ENCODE peak calls at places on chromosome 15, in eight cellular contexts. A is mammary epithelial cell, B is tibial artery, U is stomach, S is uterus, G is SJSA1, N is thoracic aorta, F is sigmoid colon. D is an unnamed sample.

GRCh38 chr15:42140383-42141070 is 15.9 kb downstream of the PLA2G4F start:
- DNase-seq in S (no peak), N (no peak), G (no peak), U (no peak), F (peak; percentile 36), A (no peak), B (peak; percentile 34), D (no peak)

GRCh38 chr15:58748787-58749531 is 548 bp downstream of the ADAM10 start:
- DNase-seq in S (peak; percentile 41), N (no peak), G (peak; percentile 67), A (peak; percentile 44), U (peak; percentile 49), B (peak; percentile 76), F (peak; percentile 75), D (peak; percentile 38)

GRCh38 chr15:98799461-98799971 is 151.2 kb downstream of the IGF1R start:
- DNase-seq in U (no peak), G (peak; percentile 31), B (no peak), S (no peak), F (no peak), A (peak; percentile 22), N (no peak), D (no peak)

GRCh38 chr15:37045859-37046318 is 54.5 kb downstream of the MEIS2 start:
- DNase-seq in N (no peak), F (no peak), S (no peak), G (no peak), A (no peak), B (no peak), U (no peak), D (no peak)

GRCh38 chr15:77017761-77018720 is 23.1 kb downstream of the PSTPIP1 start:
- DNase-seq in A (no peak), U (no peak), B (peak; percentile 43), N (no peak), F (no peak), G (no peak), S (no peak), D (no peak)

GRCh38 chr15:90600954-90601353 is 71.2 kb downstream of the CRTC3 start:
- DNase-seq in S (no peak), N (no peak), A (no peak), G (no peak), U (no peak), B (no peak), F (no peak), D (no peak)

GRCh38 chr15:31389576-31389975 is 62.9 kb downstream of the KLF13 start:
- DNase-seq in G (no peak), N (no peak), B (no peak), S (no peak), A (no peak), F (no peak), U (no peak), D (no peak)

GRCh38 chr15:51738553-51738952 is 1.1 kb upstream of the LYSMD2 start:
- DNase-seq in S (no peak), F (no peak), N (no peak), U (no peak), G (no peak), B (no peak), A (no peak), D (no peak)

GRCh38 chr15:99016680-99017321 is 9.2 kb upstream of the PGPEP1L start:
- DNase-seq in S (no peak), F (no peak), B (no peak), A (peak; percentile 67), N (no peak), G (peak; percentile 52), U (no peak), D (no peak)

GRCh38 chr15:65286069-65286703 is 497 bp downstream of the PARP16 start:
- DNase-seq in A (peak; percentile 48), N (no peak), S (no peak), G (peak; percentile 56), F (no peak), U (peak; percentile 51), B (peak; percentile 74), D (no peak)

GRCh38 chr15:89679221-89679620 is at the start of gene PLIN1:
- DNase-seq in A (no peak), U (no peak), B (no peak), G (no peak), N (no peak), F (no peak), S (no peak), D (no peak)

GRCh38 chr15:73965094-73965729 is 26.9 kb downstream of the STOML1 start:
- DNase-seq in U (no peak), G (no peak), N (no peak), F (peak; percentile 62), B (peak; percentile 58), S (no peak), A (no peak), D (no peak)

GRCh38 chr15:36428102-36428845 is 151.2 kb upstream of the CDIN1 start:
- DNase-seq in U (no peak), A (peak; percentile 100), S (no peak), N (no peak), B (no peak), G (peak; percentile 99), F (no peak), D (no peak)

GRCh38 chr15:36814708-36815107 is 235.3 kb downstream of the CDIN1 start:
- DNase-seq in U (no peak), G (no peak), A (peak; percentile 38), N (no peak), B (no peak), F (no peak), S (no peak), D (no peak)

GRCh38 chr15:50377867-50378751 is 23.1 kb upstream of the GABPB1 start:
- DNase-seq in S (no peak), B (no peak), A (no peak), U (no peak), N (no peak), F (no peak), G (no peak), D (no peak)

GRCh38 chr15:87167055-87167454 is 1087.4 kb downstream of the AGBL1 start:
- DNase-seq in U (no peak), B (no peak), G (no peak), F (no peak), A (peak; percentile 50), N (no peak), S (no peak), D (no peak)

GRCh38 chr15:27359586-27359985 is 388.6 kb downstream of the GABRG3 start:
- DNase-seq in S (no peak), A (no peak), U (no peak), F (no peak), B (no peak), G (no peak), N (no peak), D (no peak)

GRCh38 chr15:27361418-27361817 is 390.4 kb downstream of the GABRG3 start:
- DNase-seq in F (no peak), U (no peak), S (no peak), G (no peak), A (no peak), N (no peak), B (no peak), D (no peak)

DNA sequence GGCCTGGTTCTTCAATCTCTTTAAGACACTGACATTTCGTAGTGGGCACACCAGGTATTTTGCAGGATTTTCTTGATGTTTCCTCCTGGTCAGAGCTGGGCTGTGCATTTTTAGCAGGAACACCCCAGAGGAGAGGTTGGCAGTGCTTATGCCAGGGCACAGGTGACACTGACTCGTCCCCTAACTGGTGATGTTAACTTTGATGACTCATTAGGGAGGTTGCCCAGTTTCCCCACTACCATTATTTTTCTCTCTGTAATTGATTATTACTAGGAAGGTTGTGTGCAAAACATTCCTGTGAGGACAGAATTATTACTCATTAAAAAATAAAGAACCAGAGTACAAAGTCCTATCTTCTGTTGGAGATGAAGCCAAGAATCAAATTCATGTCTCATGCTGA is 394.5 kb downstream of the GABRG3 start:
- DNase-seq in U (no peak), F (no peak), B (no peak), G (no peak), S (no peak), N (no peak), A (no peak), D (no peak)
- H3K9me3 ChIP-seq in U (no peaks in the 10 kb centered on the region), F (peaks cover 2% of the 10 kb centered on the region), B (no peaks in the 10 kb centered on the region), G (no peaks in the 10 kb centered on the region), S (no peaks in the 10 kb centered on the region), N (no peaks in the 10 kb centered on the region), A (peaks cover 55% of the 10 kb centered on the region), D (no peaks in the 10 kb centered on the region)

DNA sequence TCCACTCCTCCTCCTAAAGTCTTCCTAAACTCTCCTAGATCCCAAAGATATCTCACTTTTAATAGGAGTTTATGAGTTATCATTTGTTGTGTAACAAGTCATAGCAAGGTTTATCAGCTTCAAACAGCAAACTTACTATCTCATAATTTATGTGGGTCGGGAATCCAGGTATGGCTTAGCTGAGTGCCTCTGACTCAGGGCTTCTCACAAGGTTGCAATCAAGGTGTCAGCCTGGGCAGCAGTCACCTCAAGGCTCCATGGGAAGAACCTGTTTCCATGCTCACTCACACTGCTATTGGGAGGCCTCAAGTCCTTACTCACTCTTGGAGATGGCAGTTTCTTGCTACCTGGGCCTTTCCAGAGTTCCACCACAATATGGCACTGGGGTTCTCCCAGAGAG is 889.8 kb downstream of the MCTP2 start:
- DNase-seq in G (no peak), S (no peak), F (no peak), U (no peak), B (no peak), N (no peak), A (peak; percentile 36), D (no peak)
- H3K9me3 ChIP-seq in G (no peaks in the 10 kb centered on the region), S (no peaks in the 10 kb centered on the region), F (no peaks in the 10 kb centered on the region), U (no peaks in the 10 kb centered on the region), B (no peaks in the 10 kb centered on the region), N (no peaks in the 10 kb centered on the region), A (no peaks in the 10 kb centered on the region), D (no peaks in the 10 kb centered on the region)

GRCh38 chr15:69105451-69105985 is 54.9 kb upstream of the GLCE start:
- DNase-seq in B (no peak), A (no peak), F (no peak), U (no peak), N (no peak), G (no peak), S (no peak), D (no peak)
- H3K9me3 ChIP-seq in B (no peaks in the 10 kb centered on the region), A (no peaks in the 10 kb centered on the region), F (no peaks in the 10 kb centered on the region), U (no peaks in the 10 kb centered on the region), N (no peaks in the 10 kb centered on the region), G (no peaks in the 10 kb centered on the region), S (no peaks in the 10 kb centered on the region), D (no peaks in the 10 kb centered on the region)

GRCh38 chr15:24068102-24068501 is 381.0 kb upstream of the NDN start:
- DNase-seq in U (no peak), S (no peak), F (no peak), B (no peak), G (no peak), A (no peak), N (no peak), D (no peak)
- H3K9me3 ChIP-seq in U (peaks cover 20% of the 10 kb centered on the region), S (no peaks in the 10 kb centered on the region), F (peaks cover 3% of the 10 kb centered on the region), B (no peaks in the 10 kb centered on the region), G (peaks cover 5% of the 10 kb centered on the region), A (peaks cover 25% of the 10 kb centered on the region), N (no peaks in the 10 kb centered on the region), D (peaks cover 2% of the 10 kb centered on the region)

GRCh38 chr15:56227315-56227714 is 16.4 kb downstream of the RFX7 start:
- DNase-seq in N (no peak), S (no peak), G (no peak), F (no peak), B (no peak), A (no peak), U (no peak), D (no peak)
- H3K9me3 ChIP-seq in N (peaks cover 16% of the 10 kb centered on the region), S (no peaks in the 10 kb centered on the region), G (peaks cover 10% of the 10 kb centered on the region), F (peaks cover 4% of the 10 kb centered on the region), B (no peaks in the 10 kb centered on the region), A (peaks cover 16% of the 10 kb centered on the region), U (peaks cover 46% of the 10 kb centered on the region), D (peaks cover 10% of the 10 kb centered on the region)

D was measured in T-helper 17 cell.